ENCODE peak calls at places on chromosomes 3 and 15, in eight cellular contexts. X is left lung; N is hepatocyte; U is heart left ventricle; L is CD8-positive, alpha-beta memory T cell; Q is neuronal stem cell; S is prostate gland; H is A549. B is an unnamed sample.

GRCh38 chr15:75672646-75673425 is 25.1 kb downstream of the SNX33 start:
- DNase-seq in H (no peak), X (no peak), U (no peak), N (peak; percentile 81), S (no peak), Q (no peak), L (no peak), B (no peak)

GRCh38 chr3:177673105-177673804 is 476.0 kb upstream of the TBL1XR1 start:
- DNase-seq in N (peak; percentile 57), X (no peak), L (no peak), U (no peak), H (no peak), S (no peak), Q (no peak), B (no peak)

GRCh38 chr3:128309026-128309425 is 155.7 kb downstream of the EEFSEC start:
- DNase-seq in H (no peak), L (no peak), U (no peak), N (no peak), X (no peak), S (no peak), Q (no peak), B (no peak)

GRCh38 chr3:16570113-16570512 is 35.1 kb downstream of the DAZL start:
- DNase-seq in H (no peak), S (no peak), U (no peak), Q (no peak), X (no peak), N (no peak), L (no peak), B (no peak)

GRCh38 chr15:31296304-31297220 is 30.1 kb upstream of the KLF13 start:
- DNase-seq in H (peak; percentile 57), N (peak; percentile 74), U (peak; percentile 12), X (peak; percentile 71), L (no peak), S (peak; percentile 3), Q (no peak), B (no peak)

GRCh38 chr15:88736204-88736603 is 67.0 kb upstream of the ACAN start:
- DNase-seq in Q (no peak), L (no peak), U (no peak), X (no peak), H (no peak), S (no peak), N (no peak), B (no peak)

GRCh38 chr15:94324117-94324826 is 92.9 kb downstream of the MCTP2 start:
- DNase-seq in Q (peak; percentile 61), U (peak; percentile 20), L (peak; percentile 43), X (peak; percentile 45), N (peak; percentile 74), S (peak; percentile 39), H (peak; percentile 38), B (peak; percentile 48)

GRCh38 chr3:130687327-130687726 is 59.3 kb downstream of the PIK3R4 start:
- DNase-seq in H (no peak), N (no peak), U (no peak), Q (no peak), L (no peak), X (no peak), S (no peak), B (no peak)

GRCh38 chr15:41790756-41791546 is 16.7 kb downstream of the MAPKBP1 start:
- DNase-seq in S (no peak), N (peak; percentile 77), U (no peak), H (no peak), L (no peak), X (no peak), Q (no peak), B (no peak)

GRCh38 chr15:30859091-30859874 is 44.4 kb upstream of the FAN1 start:
- DNase-seq in H (peak; percentile 41), L (no peak), U (no peak), S (no peak), X (no peak), N (peak; percentile 54), Q (peak; percentile 3), B (no peak)

GRCh38 chr3:27431116-27431515 is 53.1 kb downstream of the SLC4A7 start:
- DNase-seq in Q (no peak), L (no peak), N (peak; percentile 22), U (no peak), H (peak; percentile 23), X (peak; percentile 35), S (peak; percentile 54), B (no peak)

GRCh38 chr15:38069506-38069905 is 135.1 kb downstream of the TMCO5A start:
- DNase-seq in S (no peak), N (peak; percentile 81), L (no peak), Q (no peak), X (peak; percentile 72), U (peak; percentile 16), H (peak; percentile 25), B (no peak)

GRCh38 chr15:69181419-69181818 is 21.0 kb downstream of the GLCE start:
- DNase-seq in N (no peak), L (no peak), X (no peak), S (no peak), H (no peak), Q (no peak), U (no peak), B (no peak)

GRCh38 chr3:115099115-115099884 is 47.8 kb downstream of the ZBTB20 start:
- DNase-seq in U (no peak), H (no peak), X (no peak), Q (no peak), L (no peak), S (no peak), N (no peak), B (no peak)

GRCh38 chr15:88802991-88803240 is 320 bp upstream of the ACAN start:
- DNase-seq in L (no peak), Q (no peak), H (no peak), N (no peak), X (no peak), U (no peak), S (no peak), B (no peak)

GRCh38 chr3:42706721-42707619 is 4.4 kb upstream of the HHATL start:
- DNase-seq in L (no peak), N (no peak), H (no peak), U (peak; percentile 2), X (peak; percentile 14), Q (no peak), S (no peak), B (no peak)
- H3K4me1 ChIP-seq in L (no peaks in the 10 kb centered on the region), N (no peaks in the 10 kb centered on the region), H (no peaks in the 10 kb centered on the region), U (no peaks in the 10 kb centered on the region), X (no peaks in the 10 kb centered on the region), Q (peaks cover 2% of the 10 kb centered on the region), S (no peaks in the 10 kb centered on the region), B (peaks cover 2% of the 10 kb centered on the region)

GRCh38 chr3:43014216-43014615 is 35.1 kb downstream of the GASK1A start:
- DNase-seq in X (no peak), S (no peak), L (no peak), N (no peak), H (no peak), U (no peak), Q (no peak), B (no peak)
- H3K4me1 ChIP-seq in X (no peaks in the 10 kb centered on the region), S (no peaks in the 10 kb centered on the region), L (peaks cover 37% of the 10 kb centered on the region), N (peaks cover 6% of the 10 kb centered on the region), H (no peaks in the 10 kb centered on the region), U (no peaks in the 10 kb centered on the region), Q (peaks cover 2% of the 10 kb centered on the region), B (no peaks in the 10 kb centered on the region)

DNA sequence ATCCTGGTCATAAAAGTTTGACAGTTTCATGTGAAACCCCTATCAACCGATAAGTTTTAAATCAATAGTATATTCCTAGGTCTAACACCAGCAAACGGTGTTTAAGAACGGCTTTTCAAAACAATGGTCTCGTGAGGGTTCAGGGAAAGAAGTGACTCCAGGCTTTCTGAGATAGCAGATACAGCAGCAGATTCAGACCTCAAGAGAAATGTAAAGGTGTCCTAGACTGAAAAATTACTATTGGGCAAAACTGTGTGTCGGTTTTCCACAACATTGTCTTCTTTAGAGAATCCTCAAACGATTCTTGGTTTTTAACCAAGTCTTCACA is 1.3 kb downstream of the SETD2 start:
- DNase-seq in S (no peak), N (peak; percentile 8), H (peak; percentile 12), Q (no peak), U (no peak), L (no peak), X (no peak), B (no peak)
- H3K4me1 ChIP-seq in S (peaks cover 5% of the 10 kb centered on the region), N (peaks cover 34% of the 10 kb centered on the region), H (peaks cover 26% of the 10 kb centered on the region), Q (peaks cover 3% of the 10 kb centered on the region), U (peaks cover 20% of the 10 kb centered on the region), L (peaks cover 64% of the 10 kb centered on the region), X (peaks cover 68% of the 10 kb centered on the region), B (no peaks in the 10 kb centered on the region)

GRCh38 chr3:194491996-194492395 is 5.2 kb upstream of the ATP13A3 start:
- DNase-seq in N (no peak), H (no peak), Q (no peak), L (no peak), U (no peak), S (no peak), X (no peak), B (no peak)

GRCh38 chr3:194496217-194496881 is 9.5 kb upstream of the ATP13A3 start:
- DNase-seq in X (no peak), N (no peak), H (no peak), L (no peak), Q (no peak), S (no peak), U (no peak), B (no peak)

GRCh38 chr3:194497799-194498575 is 11.2 kb upstream of the ATP13A3 start:
- DNase-seq in Q (no peak), S (peak; percentile 40), N (peak; percentile 41), L (no peak), X (no peak), U (no peak), H (no peak), B (no peak)

GRCh38 chr3:194489736-194490612 is 3.2 kb upstream of the ATP13A3 start:
- DNase-seq in S (no peak), X (no peak), H (no peak), U (no peak), Q (no peak), N (no peak), L (no peak), B (no peak)

GRCh38 chr3:194494951-194495374 is 8.2 kb upstream of the ATP13A3 start:
- DNase-seq in N (peak; percentile 57), Q (no peak), S (no peak), H (no peak), X (no peak), U (no peak), L (no peak), B (no peak)
- H3K4me1 ChIP-seq in N (peaks cover 32% of the 10 kb centered on the region), Q (no peaks in the 10 kb centered on the region), S (peaks cover 7% of the 10 kb centered on the region), H (peaks cover 32% of the 10 kb centered on the region), X (peaks cover 60% of the 10 kb centered on the region), U (peaks cover 20% of the 10 kb centered on the region), L (peaks cover 5% of the 10 kb centered on the region), B (no peaks in the 10 kb centered on the region)

DNA sequence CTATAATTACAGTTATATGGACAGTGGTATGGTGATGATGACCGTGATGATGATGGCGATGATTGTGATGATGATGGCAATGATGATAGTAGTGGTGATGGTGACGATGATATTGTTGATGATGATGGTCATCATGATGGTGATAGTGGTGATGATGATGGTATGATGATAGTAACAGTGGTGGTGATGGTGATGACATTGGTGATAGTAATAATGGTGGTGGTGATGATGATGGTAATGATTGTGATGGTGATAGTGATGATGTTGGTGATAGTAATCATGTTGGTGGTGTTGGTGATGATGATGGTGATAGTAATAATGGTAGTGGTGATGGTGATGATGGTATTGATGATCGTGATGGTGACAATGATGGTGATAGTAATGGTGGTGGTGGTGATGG is 504.4 kb downstream of the GABRG3 start:
- DNase-seq in X (no peak), H (no peak), U (no peak), N (no peak), L (no peak), S (no peak), Q (no peak), B (no peak)
- H3K4me1 ChIP-seq in X (no peaks in the 10 kb centered on the region), H (no peaks in the 10 kb centered on the region), U (no peaks in the 10 kb centered on the region), N (no peaks in the 10 kb centered on the region), L (no peaks in the 10 kb centered on the region), S (no peaks in the 10 kb centered on the region), Q (no peaks in the 10 kb centered on the region), B (no peaks in the 10 kb centered on the region)